ENCODE peak calls at places on chromosomes 13 and 19, in nine cellular contexts. H, E, D, V, J, O, S, R and C are unnamed samples.

GRCh38 chr13:84455143-84455905 is 573.0 kb upstream of the SLITRK1 start:
- DNase-seq in R (no peak), E (no peak), V (no peak), H (no peak), J (no peak), D (no peak), S (no peak), O (no peak), C (no peak)

GRCh38 chr13:109883181-109884180 is 97.1 kb upstream of the IRS2 start:
- DNase-seq in D (no peak), J (no peak), S (no peak), R (no peak), V (no peak), O (no peak), H (peak), E (no peak), C (no peak)

GRCh38 chr19:2790194-2790556 is 4.9 kb downstream of the THOP1 start:
- DNase-seq in V (no peak), R (no peak), O (no peak), H (no peak), S (no peak), J (no peak), E (no peak), D (no peak), C (no peak)

GRCh38 chr13:112956516-112957294 is 12.3 kb upstream of the MCF2L start:
- DNase-seq in S (no peak), E (no peak), J (no peak), V (peak), H (no peak), D (no peak), O (peak), R (no peak), C (no peak)

GRCh38 chr19:47430041-47430802 is 10.9 kb upstream of the MEIS3 start:
- DNase-seq in J (no peak), E (no peak), R (peak), S (peak), H (no peak), D (peak), O (peak), V (peak), C (no peak)

GRCh38 chr19:10603873-10604459 is 16.9 kb upstream of the AP1M2 start:
- DNase-seq in V (no peak), D (no peak), E (no peak), J (no peak), O (peak), S (no peak), R (peak), H (no peak), C (no peak)

GRCh38 chr13:66222926-66223325 is 1007.2 kb downstream of the PCDH9 start:
- DNase-seq in D (no peak), J (no peak), O (no peak), E (no peak), S (no peak), V (no peak), R (no peak), H (no peak), C (no peak)

GRCh38 chr19:50513746-50514345 is at the start of gene ASPDH:
- DNase-seq in R (no peak), V (no peak), S (no peak), H (no peak), O (no peak), D (no peak), J (no peak), E (no peak), C (no peak)

GRCh38 chr13:27110056-27110746 is 61.4 kb downstream of the USP12 start:
- DNase-seq in O (no peak), V (no peak), R (no peak), H (no peak), S (no peak), E (no peak), D (no peak), J (no peak), C (no peak)

GRCh38 chr13:27644302-27644701 is 22.6 kb downstream of the POLR1D start:
- DNase-seq in H (no peak), E (peak), O (peak), V (peak), D (no peak), R (peak), S (no peak), J (peak), C (no peak)

GRCh38 chr13:99992912-99993311 is 11.3 kb downstream of the ZIC2 start:
- DNase-seq in E (no peak), R (no peak), J (no peak), O (no peak), D (no peak), S (no peak), H (peak), V (no peak), C (no peak)

GRCh38 chr13:99067160-99067985 is 89.5 kb upstream of the DOCK9 start:
- DNase-seq in O (peak), J (no peak), H (peak), R (peak), E (no peak), S (no peak), V (peak), D (peak), C (peak)

GRCh38 chr19:43105496-43105895 is 23.0 kb upstream of the PSG2 start:
- DNase-seq in D (no peak), E (no peak), H (peak), V (no peak), J (no peak), R (no peak), S (no peak), O (no peak), C (no peak)

GRCh38 chr13:113086031-113086750 is 19.4 kb upstream of the F7 start:
- DNase-seq in D (no peak), J (no peak), V (no peak), R (no peak), S (no peak), H (no peak), E (no peak), O (no peak), C (no peak)

GRCh38 chr13:38255600-38255999 is 94.1 kb upstream of the UFM1 start:
- DNase-seq in E (no peak), J (no peak), O (no peak), R (no peak), H (no peak), V (no peak), D (no peak), S (no peak), C (no peak)

GRCh38 chr13:110421696-110422395 is 114.8 kb downstream of the COL4A2 start:
- DNase-seq in O (peak), J (no peak), H (no peak), V (peak), S (no peak), R (no peak), E (no peak), D (no peak), C (no peak)

GRCh38 chr13:38417727-38418126 is 68.1 kb downstream of the UFM1 start:
- DNase-seq in J (no peak), S (no peak), R (peak), H (peak), D (no peak), E (no peak), V (peak), O (no peak), C (no peak)

GRCh38 chr19:49863935-49864320 is 3.4 kb downstream of the PNKP start:
- DNase-seq in V (no peak), S (no peak), J (no peak), E (no peak), R (no peak), H (no peak), O (no peak), D (no peak), C (no peak)

GRCh38 chr19:4647676-4648644 is 8.6 kb downstream of the TNFAIP8L1 start:
- DNase-seq in D (no peak), O (peak), V (no peak), R (no peak), E (no peak), S (no peak), H (no peak), J (peak), C (no peak)

GRCh38 chr13:102856603-102857002 is 10.8 kb downstream of the ERCC5 start:
- DNase-seq in S (no peak), D (no peak), H (peak), V (no peak), J (no peak), R (peak), O (peak), E (no peak), C (no peak)

GRCh38 chr13:58869566-58869965 is 1238.0 kb downstream of the PCDH17 start:
- DNase-seq in O (no peak), J (no peak), R (no peak), S (no peak), E (no peak), H (no peak), D (no peak), V (no peak), C (no peak)

GRCh38 chr13:43085545-43085944 is 62.2 kb downstream of the DNAJC15 start:
- DNase-seq in V (peak), D (no peak), H (peak), R (peak), S (no peak), E (no peak), O (peak), J (peak), C (no peak)

GRCh38 chr13:85377783-85378182 is 421.4 kb downstream of the SLITRK6 start:
- DNase-seq in O (no peak), R (no peak), E (no peak), J (no peak), D (no peak), V (no peak), S (no peak), H (no peak), C (no peak)

GRCh38 chr19:19305696-19306095 is 14.6 kb downstream of the SUGP1 start:
- DNase-seq in O (no peak), J (no peak), D (no peak), S (no peak), V (no peak), E (no peak), H (no peak), R (no peak), C (no peak)

GRCh38 chr13:74134226-74134776 is at the start of gene KLF12:
- DNase-seq in V (peak), S (peak), H (peak), R (peak), O (peak), D (peak), E (peak), J (peak), C (peak)

GRCh38 chr19:18422530-18423191 is 3.5 kb downstream of the SSBP4 start:
- DNase-seq in D (no peak), E (no peak), H (no peak), S (no peak), J (no peak), V (no peak), R (no peak), O (no peak), C (no peak)

GRCh38 chr19:6806488-6806887 is 34.0 kb downstream of the VAV1 start:
- DNase-seq in J (no peak), E (no peak), H (peak), V (no peak), O (no peak), R (no peak), S (no peak), D (no peak), C (no peak)

GRCh38 chr13:99657848-99658265 is 156.6 kb downstream of the TM9SF2 start:
- DNase-seq in V (peak), O (peak), R (peak), H (no peak), S (peak), J (peak), D (no peak), E (no peak), C (no peak)

GRCh38 chr13:31530883-31531282 is 208.4 kb upstream of the RXFP2 start:
- DNase-seq in V (no peak), D (no peak), H (no peak), O (no peak), S (no peak), E (no peak), R (no peak), J (no peak), C (no peak)